ENCODE peak calls at places on chromosomes 16 and 17, in eight cellular contexts. One of them, this sample, is unnamed. For H3K36me3, the result is how much of the 10 kb centered on the place peaks cover.

GRCh38 chr17:73394523-73395450 is 83.0 kb upstream of the CDC42EP4 start:
- DNase-seq in OCI-LY7: no peak
- DNase-seq in fibroblast of lung: no peak
- DNase-seq in sigmoid colon: no peak
- DNase-seq in mucosa of descending colon: no peak
- DNase-seq in upper lobe of right lung: no peak
- DNase-seq in ovary: no peak
- DNase-seq in CD8-positive, alpha-beta T cell: no peak
- DNase-seq in this sample: no peak

GRCh38 chr16:83402969-83403368 is 404.8 kb upstream of the HSBP1 start:
- DNase-seq in fibroblast of lung: peak
- DNase-seq in CD8-positive, alpha-beta T cell: no peak
- DNase-seq in ovary: no peak
- DNase-seq in sigmoid colon: no peak
- DNase-seq in OCI-LY7: no peak
- DNase-seq in mucosa of descending colon: no peak
- DNase-seq in upper lobe of right lung: no peak
- DNase-seq in this sample: no peak

GRCh38 chr16:10608687-10609409 is 28.4 kb upstream of the EMP2 start:
- DNase-seq in fibroblast of lung: peak
- DNase-seq in mucosa of descending colon: no peak
- DNase-seq in OCI-LY7: no peak
- DNase-seq in ovary: no peak
- DNase-seq in CD8-positive, alpha-beta T cell: no peak
- DNase-seq in sigmoid colon: no peak
- DNase-seq in upper lobe of right lung: peak
- DNase-seq in this sample: no peak

GRCh38 chr17:77352441-77352840 is 211.7 kb downstream of the SEC14L1 start:
- DNase-seq in sigmoid colon: peak
- DNase-seq in CD8-positive, alpha-beta T cell: no peak
- DNase-seq in upper lobe of right lung: no peak
- DNase-seq in ovary: no peak
- DNase-seq in fibroblast of lung: no peak
- DNase-seq in mucosa of descending colon: peak
- DNase-seq in OCI-LY7: no peak
- DNase-seq in this sample: no peak

GRCh38 chr16:56980792-56981724 is 8.3 kb upstream of the NLRC5 start:
- DNase-seq in fibroblast of lung: no peak
- DNase-seq in mucosa of descending colon: no peak
- DNase-seq in sigmoid colon: no peak
- DNase-seq in upper lobe of right lung: no peak
- DNase-seq in ovary: no peak
- DNase-seq in OCI-LY7: peak
- DNase-seq in CD8-positive, alpha-beta T cell: no peak
- DNase-seq in this sample: no peak

GRCh38 chr17:13755851-13756250 is 154.1 kb upstream of the HS3ST3A1 start:
- DNase-seq in upper lobe of right lung: no peak
- DNase-seq in sigmoid colon: no peak
- DNase-seq in ovary: no peak
- DNase-seq in fibroblast of lung: no peak
- DNase-seq in mucosa of descending colon: no peak
- DNase-seq in CD8-positive, alpha-beta T cell: no peak
- DNase-seq in OCI-LY7: no peak
- DNase-seq in this sample: no peak

GRCh38 chr17:45195424-45195823 is 26.3 kb upstream of the FMNL1 start:
- DNase-seq in ovary: no peak
- DNase-seq in OCI-LY7: no peak
- DNase-seq in fibroblast of lung: no peak
- DNase-seq in mucosa of descending colon: no peak
- DNase-seq in upper lobe of right lung: no peak
- DNase-seq in CD8-positive, alpha-beta T cell: no peak
- DNase-seq in sigmoid colon: no peak
- DNase-seq in this sample: no peak

GRCh38 chr16:24689128-24689527 is 40.3 kb upstream of the TNRC6A start:
- DNase-seq in sigmoid colon: no peak
- DNase-seq in ovary: no peak
- DNase-seq in fibroblast of lung: peak
- DNase-seq in mucosa of descending colon: no peak
- DNase-seq in CD8-positive, alpha-beta T cell: no peak
- DNase-seq in OCI-LY7: peak
- DNase-seq in upper lobe of right lung: no peak
- DNase-seq in this sample: no peak

GRCh38 chr17:50034504-50035364 is 21.2 kb upstream of the ITGA3 start:
- DNase-seq in sigmoid colon: no peak
- DNase-seq in OCI-LY7: no peak
- DNase-seq in fibroblast of lung: no peak
- DNase-seq in mucosa of descending colon: no peak
- DNase-seq in CD8-positive, alpha-beta T cell: no peak
- DNase-seq in upper lobe of right lung: peak
- DNase-seq in ovary: no peak
- DNase-seq in this sample: peak

GRCh38 chr16:81488687-81489411 is 44.2 kb downstream of the CMIP start:
- DNase-seq in upper lobe of right lung: no peak
- DNase-seq in OCI-LY7: no peak
- DNase-seq in sigmoid colon: no peak
- DNase-seq in ovary: no peak
- DNase-seq in CD8-positive, alpha-beta T cell: no peak
- DNase-seq in fibroblast of lung: no peak
- DNase-seq in mucosa of descending colon: no peak
- DNase-seq in this sample: no peak

GRCh38 chr17:49108318-49108717 is 24.3 kb upstream of the B4GALNT2 start:
- DNase-seq in fibroblast of lung: peak
- DNase-seq in mucosa of descending colon: no peak
- DNase-seq in sigmoid colon: no peak
- DNase-seq in CD8-positive, alpha-beta T cell: no peak
- DNase-seq in ovary: no peak
- DNase-seq in OCI-LY7: no peak
- DNase-seq in upper lobe of right lung: no peak
- DNase-seq in this sample: peak

GRCh38 chr17:61000911-61001310 is 323.3 kb downstream of the BCAS3 start:
- DNase-seq in OCI-LY7: no peak
- DNase-seq in fibroblast of lung: peak
- DNase-seq in mucosa of descending colon: no peak
- DNase-seq in sigmoid colon: no peak
- DNase-seq in CD8-positive, alpha-beta T cell: no peak
- DNase-seq in ovary: no peak
- DNase-seq in upper lobe of right lung: no peak
- DNase-seq in this sample: no peak

GRCh38 chr17:83034525-83034924 is 44.9 kb upstream of the METRNL start:
- DNase-seq in upper lobe of right lung: no peak
- DNase-seq in mucosa of descending colon: no peak
- DNase-seq in CD8-positive, alpha-beta T cell: no peak
- DNase-seq in OCI-LY7: no peak
- DNase-seq in sigmoid colon: no peak
- DNase-seq in fibroblast of lung: no peak
- DNase-seq in ovary: no peak
- DNase-seq in this sample: no peak

GRCh38 chr17:50101346-50102163 is 6.4 kb downstream of the PDK2 start:
- DNase-seq in upper lobe of right lung: no peak
- DNase-seq in CD8-positive, alpha-beta T cell: no peak
- DNase-seq in ovary: peak
- DNase-seq in OCI-LY7: no peak
- DNase-seq in sigmoid colon: peak
- DNase-seq in fibroblast of lung: peak
- DNase-seq in mucosa of descending colon: peak
- DNase-seq in this sample: no peak

GRCh38 chr16:14509055-14509454 is 121.0 kb downstream of the PARN start:
- DNase-seq in CD8-positive, alpha-beta T cell: no peak
- DNase-seq in fibroblast of lung: no peak
- DNase-seq in OCI-LY7: no peak
- DNase-seq in ovary: no peak
- DNase-seq in sigmoid colon: no peak
- DNase-seq in mucosa of descending colon: no peak
- DNase-seq in upper lobe of right lung: no peak
- DNase-seq in this sample: no peak

GRCh38 chr16:49189286-49189685 is 92.4 kb downstream of the CBLN1 start:
- DNase-seq in sigmoid colon: no peak
- DNase-seq in OCI-LY7: no peak
- DNase-seq in ovary: no peak
- DNase-seq in CD8-positive, alpha-beta T cell: no peak
- DNase-seq in upper lobe of right lung: no peak
- DNase-seq in mucosa of descending colon: no peak
- DNase-seq in fibroblast of lung: no peak
- DNase-seq in this sample: no peak

GRCh38 chr17:13337864-13338371 is 263.8 kb downstream of the HS3ST3A1 start:
- DNase-seq in upper lobe of right lung: no peak
- DNase-seq in OCI-LY7: peak
- DNase-seq in mucosa of descending colon: peak
- DNase-seq in ovary: no peak
- DNase-seq in fibroblast of lung: peak
- DNase-seq in sigmoid colon: no peak
- DNase-seq in CD8-positive, alpha-beta T cell: no peak
- DNase-seq in this sample: peak

GRCh38 chr17:40707720-40708119 is 4.2 kb upstream of the KRT24 start:
- DNase-seq in sigmoid colon: peak
- DNase-seq in ovary: no peak
- DNase-seq in upper lobe of right lung: peak
- DNase-seq in mucosa of descending colon: peak
- DNase-seq in fibroblast of lung: peak
- DNase-seq in CD8-positive, alpha-beta T cell: no peak
- DNase-seq in OCI-LY7: no peak
- DNase-seq in this sample: no peak

GRCh38 chr16:25257956-25258855 is 561 bp upstream of the ZKSCAN2 start:
- DNase-seq in ovary: peak
- DNase-seq in CD8-positive, alpha-beta T cell: peak
- DNase-seq in mucosa of descending colon: peak
- DNase-seq in OCI-LY7: peak
- DNase-seq in upper lobe of right lung: peak
- DNase-seq in sigmoid colon: peak
- DNase-seq in fibroblast of lung: peak
- DNase-seq in this sample: peak

DNA sequence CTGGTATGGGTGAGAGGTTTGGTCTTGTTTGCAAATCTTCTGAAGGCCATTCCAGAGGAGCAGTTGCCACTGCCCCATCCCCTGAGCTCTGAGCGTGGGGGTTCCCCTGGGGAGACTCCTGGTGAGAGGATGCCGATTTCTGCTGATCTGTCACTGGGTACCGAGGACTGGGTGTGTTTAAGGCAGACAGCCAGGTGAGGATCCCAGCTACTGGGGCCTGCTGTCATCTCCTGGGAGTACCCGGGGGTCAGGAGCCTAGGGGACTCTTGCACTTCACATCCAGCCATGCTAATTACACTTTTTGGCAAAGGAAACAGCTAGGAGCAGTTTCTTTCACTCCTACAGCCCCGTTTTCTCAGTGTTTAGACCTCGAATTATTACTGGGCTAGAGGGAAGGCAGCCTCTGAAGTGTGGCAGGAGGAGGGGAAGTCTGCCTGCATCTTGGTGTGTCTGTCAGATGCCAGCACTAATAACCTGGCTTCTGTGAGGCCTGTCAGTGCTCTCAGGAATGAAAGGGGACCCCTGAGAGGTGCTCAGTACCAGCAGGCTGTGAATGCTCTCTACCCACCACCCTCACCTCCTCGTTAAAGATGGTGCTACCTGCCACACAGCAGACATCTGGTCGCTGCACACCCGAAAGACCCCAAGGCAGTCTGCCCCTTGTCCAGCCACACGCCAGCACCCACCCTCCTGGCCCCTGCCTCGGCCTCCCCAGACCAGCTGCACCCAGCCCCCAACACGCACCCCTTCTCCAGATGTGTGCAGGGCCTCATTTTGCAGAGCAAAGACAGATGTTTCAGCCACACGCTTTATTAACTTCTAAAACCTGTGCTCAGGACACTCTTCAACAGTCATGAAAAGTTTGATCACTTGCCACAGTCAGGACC is 43.2 kb downstream of the SNX20 start:
- DNase-seq in CD8-positive, alpha-beta T cell: no peak
- DNase-seq in upper lobe of right lung: no peak
- DNase-seq in ovary: no peak
- DNase-seq in fibroblast of lung: no peak
- DNase-seq in mucosa of descending colon: no peak
- DNase-seq in OCI-LY7: no peak
- DNase-seq in sigmoid colon: no peak
- DNase-seq in this sample: no peak
- TF ChIP-seq CTCF in CD8-positive, alpha-beta T cell: no peak
- TF ChIP-seq CTCF in upper lobe of right lung: no peak
- TF ChIP-seq CTCF in ovary: no peak
- TF ChIP-seq CTCF in fibroblast of lung: no peak
- TF ChIP-seq CTCF in mucosa of descending colon: no peak
- TF ChIP-seq CTCF in OCI-LY7: no peak
- TF ChIP-seq CTCF in sigmoid colon: no peak
- TF ChIP-seq CTCF in this sample: no peak

DNA sequence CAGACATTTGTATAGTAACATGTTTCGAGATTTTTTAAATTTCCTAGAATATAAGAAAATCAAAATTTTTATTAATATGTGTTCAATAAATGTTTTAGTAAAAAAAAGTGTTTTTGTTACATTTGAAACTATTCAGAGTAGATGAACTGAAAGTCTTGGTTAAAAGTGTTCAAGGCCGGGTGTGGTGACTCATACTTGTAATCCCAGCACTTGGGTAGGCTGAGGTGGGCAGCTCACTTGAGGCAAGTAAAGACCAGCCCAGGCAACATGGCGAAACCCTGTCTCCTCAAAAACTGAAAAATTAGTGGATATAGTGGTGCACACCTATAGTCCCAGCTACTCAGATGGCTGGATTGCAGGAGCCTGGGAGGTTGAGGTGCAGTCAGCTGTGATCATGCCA is 16.8 kb upstream of the PHKG2 start:
- DNase-seq in ovary: no peak
- DNase-seq in fibroblast of lung: no peak
- DNase-seq in upper lobe of right lung: no peak
- DNase-seq in mucosa of descending colon: no peak
- DNase-seq in OCI-LY7: no peak
- DNase-seq in CD8-positive, alpha-beta T cell: no peak
- DNase-seq in sigmoid colon: no peak
- DNase-seq in this sample: no peak
- H3K36me3 ChIP-seq in ovary: under half
- H3K36me3 ChIP-seq in fibroblast of lung: under half
- H3K36me3 ChIP-seq in upper lobe of right lung: half or more
- H3K36me3 ChIP-seq in mucosa of descending colon: under half
- H3K36me3 ChIP-seq in OCI-LY7: half or more
- H3K36me3 ChIP-seq in CD8-positive, alpha-beta T cell: half or more
- H3K36me3 ChIP-seq in sigmoid colon: half or more
- H3K36me3 ChIP-seq in this sample: under half

GRCh38 chr16:12096828-12097522 is 120.4 kb downstream of the SNX29 start:
- DNase-seq in OCI-LY7: no peak
- DNase-seq in upper lobe of right lung: peak
- DNase-seq in ovary: peak
- DNase-seq in mucosa of descending colon: no peak
- DNase-seq in sigmoid colon: no peak
- DNase-seq in CD8-positive, alpha-beta T cell: no peak
- DNase-seq in fibroblast of lung: no peak
- DNase-seq in this sample: no peak
- TF ChIP-seq CTCF in OCI-LY7: no peak
- TF ChIP-seq CTCF in upper lobe of right lung: no peak
- TF ChIP-seq CTCF in ovary: no peak
- TF ChIP-seq CTCF in mucosa of descending colon: no peak
- TF ChIP-seq CTCF in sigmoid colon: no peak
- TF ChIP-seq CTCF in CD8-positive, alpha-beta T cell: no peak
- TF ChIP-seq CTCF in fibroblast of lung: no peak
- TF ChIP-seq CTCF in this sample: no peak

DNA sequence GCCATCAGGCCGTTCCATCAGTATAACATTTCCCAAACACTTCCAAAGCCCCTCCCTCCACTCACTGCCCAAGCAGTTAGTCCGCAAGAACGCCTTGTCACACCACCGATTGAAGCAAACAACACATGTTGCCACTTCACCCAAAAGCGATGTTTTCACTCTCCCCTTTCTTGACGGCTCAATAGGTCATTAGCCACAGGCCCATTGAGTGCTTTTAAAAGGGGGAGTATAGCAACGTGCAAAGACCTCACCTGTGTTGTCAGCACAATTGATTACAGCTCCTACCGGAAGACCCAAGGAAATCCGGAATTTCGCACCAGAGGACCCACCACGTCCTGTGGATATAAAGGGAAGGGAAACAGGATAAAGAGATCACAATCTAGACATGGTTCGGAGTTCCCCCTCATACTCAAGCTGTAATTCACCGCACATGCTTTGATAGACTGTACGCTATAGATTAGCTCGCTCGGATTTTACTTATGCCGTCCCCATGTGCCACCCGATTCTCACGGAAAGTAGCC is 690 bp downstream of the RPL23 start:
- DNase-seq in mucosa of descending colon: peak
- DNase-seq in upper lobe of right lung: no peak
- DNase-seq in OCI-LY7: peak
- DNase-seq in sigmoid colon: no peak
- DNase-seq in CD8-positive, alpha-beta T cell: no peak
- DNase-seq in ovary: no peak
- DNase-seq in fibroblast of lung: peak
- DNase-seq in this sample: no peak
- H3K36me3 ChIP-seq in mucosa of descending colon: under half
- H3K36me3 ChIP-seq in upper lobe of right lung: under half
- H3K36me3 ChIP-seq in OCI-LY7: half or more
- H3K36me3 ChIP-seq in sigmoid colon: under half
- H3K36me3 ChIP-seq in CD8-positive, alpha-beta T cell: under half
- H3K36me3 ChIP-seq in ovary: under half
- H3K36me3 ChIP-seq in fibroblast of lung: under half
- H3K36me3 ChIP-seq in this sample: under half